ENCODE peak calls at places on chromosomes 2 and 18, in four cellular contexts. F, Z, A and U are unnamed samples. For H3K4me1, the result is how much of the 10 kb centered on the place peaks cover.

GRCh38 chr2:24734741-24735140 is 58.5 kb downstream of the PTRHD1 start:
- DNase-seq in A (no peak), Z (no peak), F (no peak), U (no peak)

GRCh38 chr2:115083216-115083615 is 640.8 kb downstream of the DPP10 start:
- DNase-seq in A (no peak), Z (peak), F (no peak), U (peak)

GRCh38 chr18:8696749-8697211 is 8.6 kb upstream of the MTCL1 start:
- DNase-seq in A (peak), Z (peak), F (peak), U (peak)

GRCh38 chr2:19916385-19916784 is 14.6 kb upstream of the TTC32 start:
- DNase-seq in A (no peak), Z (no peak), F (no peak), U (peak)

GRCh38 chr2:242085941-242086621 is 216.6 kb downstream of the RTP5 start:
- DNase-seq in Z (peak), A (peak), F (peak), U (no peak)

GRCh38 chr2:161208527-161209139 is 48.4 kb downstream of the TANK start:
- DNase-seq in Z (peak), A (peak), F (no peak), U (peak)

GRCh38 chr2:62287895-62288589 is 92.1 kb downstream of the B3GNT2 start:
- DNase-seq in F (no peak), Z (peak), A (peak), U (no peak)

GRCh38 chr2:43393918-43394317 is 167.5 kb upstream of the ZFP36L2 start:
- DNase-seq in Z (no peak), A (no peak), F (no peak), U (no peak)

GRCh38 chr2:104774631-104775030 is 79.3 kb upstream of the POU3F3 start:
- DNase-seq in A (no peak), F (no peak), Z (no peak), U (no peak)

GRCh38 chr18:25253136-25253535 is 98.8 kb downstream of the ZNF521 start:
- DNase-seq in A (no peak), F (no peak), Z (peak), U (no peak)

GRCh38 chr2:33412920-33413319 is 63.5 kb upstream of the RASGRP3 start:
- DNase-seq in A (peak), Z (peak), F (no peak), U (no peak)

GRCh38 chr2:57740905-57741304 is 305.7 kb upstream of the VRK2 start:
- DNase-seq in Z (no peak), A (no peak), F (no peak), U (no peak)

GRCh38 chr18:55927831-55928230 is 339.8 kb upstream of the TCF4 start:
- DNase-seq in F (no peak), Z (no peak), A (peak), U (no peak)

GRCh38 chr2:119490653-119491195 is 33.6 kb downstream of the SCTR start:
- DNase-seq in Z (no peak), A (no peak), F (no peak), U (peak)

GRCh38 chr2:134359367-134360081 is 105.7 kb downstream of the MGAT5 start:
- DNase-seq in F (no peak), Z (peak), A (no peak), U (no peak)

GRCh38 chr2:128492966-128493811 is 174.5 kb upstream of the HS6ST1 start:
- DNase-seq in F (no peak), A (no peak), Z (no peak), U (peak)

GRCh38 chr2:128490881-128491778 is 172.5 kb upstream of the HS6ST1 start:
- DNase-seq in Z (no peak), A (no peak), F (no peak), U (peak)

GRCh38 chr2:128490321-128490720 is 171.7 kb upstream of the HS6ST1 start:
- DNase-seq in A (no peak), F (no peak), Z (no peak), U (peak)

GRCh38 chr2:128493880-128494279 is 175.2 kb upstream of the HS6ST1 start:
- DNase-seq in F (no peak), A (no peak), Z (no peak), U (peak)

DNA sequence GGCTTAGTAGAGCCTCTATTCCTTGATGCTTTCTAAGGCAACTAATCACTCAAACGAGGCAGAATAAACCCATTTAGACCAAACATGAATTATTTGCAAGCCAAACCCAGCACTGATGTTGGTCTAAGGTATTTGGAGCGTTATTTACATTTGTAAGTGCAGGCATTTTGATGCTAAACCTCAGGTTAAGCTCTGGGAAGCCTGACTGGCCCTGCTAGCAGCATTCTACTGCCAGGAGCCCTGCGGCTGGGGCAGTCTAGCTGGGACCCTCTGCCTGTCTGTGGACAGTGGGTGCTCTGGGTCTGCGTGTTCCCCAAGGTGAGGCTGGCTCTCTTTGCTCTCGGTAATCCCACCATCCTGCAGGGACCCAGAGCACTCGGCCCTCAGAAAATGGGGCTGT is 173.2 kb upstream of the HS6ST1 start:
- DNase-seq in Z (no peak), A (no peak), F (no peak), U (peak)
- H3K4me3 ChIP-seq in Z (no peak), A (no peak), F (no peak), U (no peak)

GRCh38 chr18:31646332-31646822 is 38.0 kb downstream of the B4GALT6 start:
- DNase-seq in F (no peak), Z (peak), A (no peak), U (no peak)

GRCh38 chr18:31648458-31648857 is 35.9 kb downstream of the B4GALT6 start:
- DNase-seq in A (no peak), F (no peak), Z (no peak), U (no peak)

GRCh38 chr18:31643003-31643402 is 41.4 kb downstream of the B4GALT6 start:
- DNase-seq in Z (peak), A (peak), F (no peak), U (no peak)

GRCh38 chr18:31647354-31647753 is 37.0 kb downstream of the B4GALT6 start:
- DNase-seq in F (no peak), Z (no peak), A (no peak), U (no peak)

DNA sequence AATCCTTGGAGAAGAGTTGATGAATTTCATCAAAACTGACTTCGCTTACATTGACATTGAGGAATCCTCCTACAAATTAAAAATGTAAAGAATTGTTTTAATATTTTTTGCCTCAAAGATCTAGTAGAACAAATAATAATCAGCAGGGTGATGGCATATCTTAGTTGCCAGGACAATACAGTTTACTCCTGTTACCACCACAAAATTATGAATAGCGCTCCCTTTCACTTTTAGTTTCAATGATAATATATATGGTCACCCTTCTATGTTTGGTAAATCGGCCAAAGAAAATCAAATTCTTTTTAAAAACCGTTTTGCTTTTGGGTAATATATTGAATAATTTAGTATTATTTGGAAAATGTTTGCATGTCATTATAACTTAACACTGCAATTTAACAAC is 39.0 kb downstream of the B4GALT6 start:
- DNase-seq in Z (no peak), A (no peak), F (no peak), U (no peak)
- H3K4me1 ChIP-seq in Z (half or more), A (under half), F (under half), U (under half)

DNA sequence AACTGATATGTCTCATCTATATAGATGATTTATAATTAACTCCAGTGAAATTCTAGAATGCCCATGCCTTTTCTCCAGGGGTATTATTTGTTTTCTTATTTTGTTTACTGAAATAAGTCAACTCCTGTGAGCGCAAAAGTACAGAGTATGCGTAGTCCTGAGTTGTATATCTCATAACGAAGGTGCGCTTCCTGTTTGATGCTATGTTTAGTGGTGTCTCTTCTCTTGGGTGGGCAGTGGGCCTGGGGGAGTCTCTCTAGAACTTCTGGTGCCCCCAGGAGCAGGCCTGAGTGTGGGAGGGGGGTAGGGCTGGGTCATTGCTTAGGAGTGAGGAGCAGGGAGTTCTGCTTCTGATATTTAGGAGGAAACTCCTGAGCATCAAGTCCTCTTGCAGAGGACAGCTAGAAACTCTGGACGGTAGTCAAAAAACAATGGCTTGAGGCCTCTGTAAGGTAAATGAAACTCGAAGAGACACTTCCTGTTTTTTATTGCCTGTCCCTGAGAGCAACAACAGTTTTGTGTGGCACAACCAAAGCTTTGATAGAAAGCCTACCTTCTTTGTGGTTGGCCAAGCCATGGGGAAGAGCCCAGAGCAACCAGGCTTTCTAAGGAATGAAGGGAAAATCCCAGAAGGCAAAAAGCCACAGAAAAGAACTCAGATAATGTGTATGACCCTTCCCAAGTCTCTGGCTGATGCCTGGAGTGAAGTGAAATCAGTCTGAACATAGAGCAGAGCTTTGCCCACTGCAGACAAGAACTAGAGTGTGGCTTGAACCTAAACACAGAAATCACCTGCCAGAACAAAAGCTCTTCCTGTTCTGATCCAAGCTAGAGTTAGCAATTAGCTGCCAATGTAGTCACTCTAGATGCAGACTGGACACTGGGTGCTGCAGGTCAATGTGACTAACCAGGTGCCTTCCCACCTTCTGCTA is 8.5 kb upstream of the SP140L start:
- DNase-seq in A (no peak), Z (no peak), F (no peak), U (no peak)
- H3K4me3 ChIP-seq in A (no peak), Z (no peak), F (peak), U (no peak)

GRCh38 chr2:28395334-28396061 is 2.8 kb downstream of the FOSL2 start:
- DNase-seq in F (no peak), Z (peak), A (peak), U (no peak)
- H3K4me1 ChIP-seq in F (under half), Z (under half), A (under half), U (under half)

GRCh38 chr2:149315461-149315860 is 14.9 kb upstream of the LYPD6 start:
- DNase-seq in A (no peak), F (no peak), Z (no peak), U (no peak)

GRCh38 chr2:149310349-149310748 is 20.0 kb upstream of the LYPD6 start:
- DNase-seq in F (no peak), A (no peak), Z (no peak), U (no peak)

GRCh38 chr2:149314687-149315086 is 15.7 kb upstream of the LYPD6 start:
- DNase-seq in F (no peak), A (no peak), Z (no peak), U (no peak)

GRCh38 chr2:149312039-149312438 is 18.3 kb upstream of the LYPD6 start:
- DNase-seq in Z (no peak), F (no peak), A (no peak), U (no peak)

DNA sequence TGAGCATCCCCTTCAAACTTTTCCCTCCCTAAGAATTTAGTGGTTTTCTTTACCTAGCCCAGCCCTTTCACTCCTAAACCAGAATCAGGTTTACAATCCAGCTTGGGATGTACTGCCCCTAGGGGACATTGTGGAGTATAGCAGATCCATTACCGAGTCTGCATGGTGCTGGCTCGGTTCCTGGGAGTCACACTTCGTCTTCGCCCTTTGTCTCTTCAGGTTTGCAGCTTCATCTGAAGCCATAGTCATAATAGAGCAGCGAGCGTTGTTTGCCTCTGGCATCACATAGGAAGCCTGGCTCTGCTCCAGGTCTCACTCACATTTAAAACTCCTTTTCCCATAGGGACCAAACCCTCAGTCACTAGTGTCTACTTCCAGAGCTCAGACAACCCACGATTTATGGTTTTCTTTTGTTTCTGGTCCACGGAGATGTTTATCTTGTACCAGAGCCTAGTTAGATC is 16.8 kb upstream of the LYPD6 start:
- DNase-seq in A (peak), F (no peak), Z (peak), U (peak)
- H3K4me3 ChIP-seq in A (no peak), F (no peak), Z (no peak), U (no peak)